ENCODE peak calls at places on chromosome 6, in eight cellular contexts. V is fibroblast of pulmonary artery; C is stimulated activated naive CD4-positive, alpha-beta T cell; D is iris pigment epithelial cell; I is H9; Z is testis; E is tibial nerve; S is NCI-H510A treated with DMSO at 0.1 percent for 48 hours. B is an unnamed sample.

GRCh38 chr6:90131614-90132423 is 164.8 kb downstream of the BACH2 start:
- DNase-seq in S (no peak), D (peak; percentile 12), C (no peak), I (no peak), V (no peak), Z (no peak), E (no peak), B (peak; percentile 73)

GRCh38 chr6:37628611-37629320 is 68.9 kb downstream of the MDGA1 start:
- DNase-seq in S (no peak), I (no peak), C (peak; percentile 3), D (peak; percentile 63), E (no peak), Z (no peak), V (peak; percentile 48), B (peak; percentile 45)

GRCh38 chr6:115120394-115120793 is 777.6 kb upstream of the HS3ST5 start:
- DNase-seq in Z (no peak), S (no peak), D (no peak), C (no peak), E (no peak), I (no peak), V (no peak), B (no peak)

GRCh38 chr6:157300006-157300405 is 23.3 kb downstream of the TMEM242 start:
- DNase-seq in S (no peak), C (no peak), I (no peak), E (no peak), V (no peak), D (no peak), Z (peak; percentile 69), B (no peak)

GRCh38 chr6:111555041-111555440 is 50.6 kb downstream of the TRAF3IP2 start:
- DNase-seq in I (no peak), S (no peak), V (no peak), E (no peak), Z (no peak), D (peak; percentile 33), C (no peak), B (peak; percentile 77)

GRCh38 chr6:147322299-147323162 is 118.3 kb downstream of the STXBP5 start:
- DNase-seq in C (peak; percentile 46), Z (no peak), V (peak; percentile 54), D (peak; percentile 83), E (no peak), I (no peak), S (no peak), B (peak; percentile 26)

GRCh38 chr6:136669299-136669699 is 119.1 kb upstream of the MAP7 start:
- DNase-seq in E (no peak), Z (no peak), I (no peak), V (peak; percentile 81), S (no peak), D (peak; percentile 99), C (no peak), B (peak; percentile 53)

GRCh38 chr6:70973591-70973990 is 16.7 kb upstream of the B3GAT2 start:
- DNase-seq in C (no peak), D (no peak), I (no peak), Z (no peak), E (no peak), V (no peak), S (no peak), B (no peak)

GRCh38 chr6:56953597-56954388 is 1.1 kb upstream of the BEND6 start:
- DNase-seq in D (peak; percentile 42), C (no peak), E (no peak), S (no peak), Z (no peak), I (peak; percentile 35), V (no peak), B (no peak)

GRCh38 chr6:119979862-119980261 is 630.3 kb upstream of the MAN1A1 start:
- DNase-seq in E (no peak), Z (no peak), V (peak; percentile 12), I (no peak), S (no peak), D (no peak), C (no peak), B (no peak)

GRCh38 chr6:34359438-34360158 is 32.9 kb downstream of the NUDT3 start:
- DNase-seq in D (peak; percentile 63), E (no peak), S (peak; percentile 30), I (no peak), V (no peak), C (no peak), Z (no peak), B (no peak)

GRCh38 chr6:36967757-36968156 is 13.2 kb downstream of the PI16 start:
- DNase-seq in S (no peak), E (no peak), I (no peak), D (no peak), Z (no peak), V (no peak), C (no peak), B (no peak)

GRCh38 chr6:23414204-23414501 is 711.9 kb upstream of the NRSN1 start:
- DNase-seq in I (no peak), D (peak; percentile 79), E (no peak), S (no peak), V (peak; percentile 80), C (no peak), Z (no peak), B (peak; percentile 34)

GRCh38 chr6:144739873-144740272 is 454.7 kb downstream of the UTRN start:
- DNase-seq in C (no peak), Z (no peak), V (no peak), E (no peak), S (no peak), I (no peak), D (no peak), B (no peak)

B was measured in AG20443.